ENCODE peak calls at places on chromosomes 7 and 10, in four cellular contexts. One of them, this sample, is unnamed. For H3K36me3, the result is how much of the 10 kb centered on the place peaks cover.

GRCh38 chr10:128304271-128304670 is 178.0 kb upstream of the MKI67 start:
- DNase-seq in left ventricle myocardium inferior: no peak
- DNase-seq in cardiac muscle cell: no peak
- DNase-seq in heart right ventricle: no peak
- DNase-seq in this sample: no peak

GRCh38 chr7:20064181-20064970 is 152.8 kb downstream of the MACC1 start:
- DNase-seq in left ventricle myocardium inferior: no peak
- DNase-seq in cardiac muscle cell: no peak
- DNase-seq in heart right ventricle: no peak
- DNase-seq in this sample: no peak

GRCh38 chr7:27961255-27961654 is 219.3 kb downstream of the JAZF1 start:
- DNase-seq in left ventricle myocardium inferior: no peak
- DNase-seq in cardiac muscle cell: no peak
- DNase-seq in heart right ventricle: no peak
- DNase-seq in this sample: no peak

GRCh38 chr10:20627918-20628499 is 269.1 kb downstream of the NEBL start:
- DNase-seq in left ventricle myocardium inferior: no peak
- DNase-seq in cardiac muscle cell: no peak
- DNase-seq in heart right ventricle: no peak
- DNase-seq in this sample: no peak

GRCh38 chr7:38411404-38411803 is 138.0 kb upstream of the TARP start:
- DNase-seq in left ventricle myocardium inferior: no peak
- DNase-seq in cardiac muscle cell: peak
- DNase-seq in heart right ventricle: no peak
- DNase-seq in this sample: no peak

GRCh38 chr10:6721480-6721879 is 141.4 kb upstream of the PRKCQ start:
- DNase-seq in left ventricle myocardium inferior: peak
- DNase-seq in cardiac muscle cell: no peak
- DNase-seq in heart right ventricle: no peak
- DNase-seq in this sample: no peak

GRCh38 chr10:97319671-97320479 is 804 bp downstream of the FRAT1 start:
- DNase-seq in left ventricle myocardium inferior: peak
- DNase-seq in cardiac muscle cell: peak
- DNase-seq in heart right ventricle: peak
- DNase-seq in this sample: no peak

GRCh38 chr7:71465741-71466189 is 333.8 kb downstream of the GALNT17 start:
- DNase-seq in left ventricle myocardium inferior: no peak
- DNase-seq in cardiac muscle cell: no peak
- DNase-seq in heart right ventricle: no peak
- DNase-seq in this sample: no peak

GRCh38 chr10:84811078-84811477 is 482.7 kb downstream of the CCSER2 start:
- DNase-seq in left ventricle myocardium inferior: no peak
- DNase-seq in cardiac muscle cell: no peak
- DNase-seq in heart right ventricle: no peak
- DNase-seq in this sample: no peak

GRCh38 chr10:89217057-89217990 is 10.2 kb upstream of the CH25H start:
- DNase-seq in left ventricle myocardium inferior: peak
- DNase-seq in cardiac muscle cell: peak
- DNase-seq in heart right ventricle: no peak
- DNase-seq in this sample: no peak

GRCh38 chr10:10831085-10831484 is 186.6 kb upstream of the CELF2 start:
- DNase-seq in left ventricle myocardium inferior: no peak
- DNase-seq in cardiac muscle cell: no peak
- DNase-seq in heart right ventricle: no peak
- DNase-seq in this sample: peak

GRCh38 chr10:26157734-26158133 is 58.8 kb upstream of the GAD2 start:
- DNase-seq in left ventricle myocardium inferior: no peak
- DNase-seq in cardiac muscle cell: no peak
- DNase-seq in heart right ventricle: no peak
- DNase-seq in this sample: no peak

GRCh38 chr7:140539466-140539865 is 60.2 kb upstream of the MKRN1 start:
- DNase-seq in left ventricle myocardium inferior: no peak
- DNase-seq in cardiac muscle cell: no peak
- DNase-seq in heart right ventricle: no peak
- DNase-seq in this sample: no peak

GRCh38 chr7:100049441-100050291 is at the start of gene ZSCAN21:
- DNase-seq in left ventricle myocardium inferior: peak
- DNase-seq in cardiac muscle cell: peak
- DNase-seq in heart right ventricle: peak
- DNase-seq in this sample: peak
- TF ChIP-seq CTCF in left ventricle myocardium inferior: peak
- TF ChIP-seq CTCF in cardiac muscle cell: peak
- TF ChIP-seq CTCF in heart right ventricle: peak
- TF ChIP-seq CTCF in this sample: peak

DNA sequence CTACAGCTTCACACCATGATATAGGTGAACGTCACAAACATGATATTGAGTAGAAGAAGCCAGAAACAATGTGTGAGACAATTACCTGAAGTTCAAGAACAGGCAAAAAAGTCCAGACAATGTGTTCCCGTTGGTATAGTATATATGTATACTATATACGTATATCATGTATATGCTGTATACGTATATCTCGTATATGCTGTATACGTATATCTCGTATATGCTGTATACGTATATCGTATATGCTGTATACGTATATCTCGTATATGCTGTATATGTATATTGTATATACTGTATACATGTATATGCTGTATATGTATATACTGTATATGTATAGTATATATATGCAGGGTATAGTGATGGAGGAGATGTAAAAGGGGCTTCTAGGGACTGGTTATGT is 10.8 kb downstream of the ZSCAN25 start:
- DNase-seq in left ventricle myocardium inferior: no peak
- DNase-seq in cardiac muscle cell: no peak
- DNase-seq in heart right ventricle: no peak
- DNase-seq in this sample: no peak
- H3K36me3 ChIP-seq in left ventricle myocardium inferior: half or more
- H3K36me3 ChIP-seq in cardiac muscle cell: half or more
- H3K36me3 ChIP-seq in heart right ventricle: half or more
- H3K36me3 ChIP-seq in this sample: half or more

GRCh38 chr7:157826566-157826965 is 489.8 kb downstream of the DNAJB6 start:
- DNase-seq in left ventricle myocardium inferior: no peak
- DNase-seq in cardiac muscle cell: no peak
- DNase-seq in heart right ventricle: no peak
- DNase-seq in this sample: no peak
- H3K4me3 ChIP-seq in left ventricle myocardium inferior: no peak
- H3K4me3 ChIP-seq in cardiac muscle cell: no peak
- H3K4me3 ChIP-seq in heart right ventricle: no peak
- H3K4me3 ChIP-seq in this sample: no peak

DNA sequence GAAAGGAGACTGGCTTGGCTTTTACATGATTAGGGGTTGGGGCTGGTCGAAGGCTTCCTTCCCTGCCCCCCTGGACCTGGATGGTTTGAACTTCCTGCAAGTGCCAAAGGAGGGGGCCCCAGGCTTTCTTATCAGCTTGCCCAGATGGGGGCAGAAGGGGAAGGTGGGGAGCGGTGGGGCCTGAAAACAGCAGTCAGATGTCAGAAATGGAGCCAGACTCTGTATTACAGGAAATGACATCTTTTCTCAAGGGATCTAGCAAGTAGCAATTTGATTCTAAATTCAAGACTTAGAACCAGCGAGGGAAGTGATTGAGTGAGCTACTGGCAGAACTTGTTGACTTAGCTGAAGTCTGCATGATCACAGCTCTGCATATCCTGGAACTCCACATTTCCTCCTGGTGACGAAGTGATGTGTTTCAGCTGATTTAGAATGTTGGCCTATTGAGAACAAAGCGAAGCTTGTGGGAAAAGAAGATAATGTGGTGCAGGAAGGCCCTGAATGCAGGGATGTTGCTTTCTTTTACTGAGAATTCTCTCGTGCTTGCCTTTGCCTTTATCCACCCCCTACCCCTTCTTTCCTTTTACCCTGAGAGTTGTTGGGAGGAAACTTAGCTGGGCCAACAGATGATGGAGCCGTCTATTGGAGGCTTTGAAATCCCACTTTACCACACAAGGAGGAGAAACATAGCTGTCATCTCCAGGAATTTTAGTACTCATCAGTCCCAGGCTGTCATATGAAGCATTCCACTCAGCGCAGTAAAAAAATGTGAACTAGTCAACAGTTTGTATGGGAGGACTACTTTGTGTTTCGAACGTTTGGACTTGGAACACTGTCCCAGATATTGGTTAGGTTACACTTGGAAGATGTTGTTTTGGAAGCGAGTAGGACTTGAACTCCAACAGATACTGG is 43.2 kb downstream of the CCNY start:
- DNase-seq in left ventricle myocardium inferior: peak
- DNase-seq in cardiac muscle cell: no peak
- DNase-seq in heart right ventricle: peak
- DNase-seq in this sample: peak
- TF ChIP-seq CTCF in left ventricle myocardium inferior: peak
- TF ChIP-seq CTCF in cardiac muscle cell: no peak
- TF ChIP-seq CTCF in heart right ventricle: peak
- TF ChIP-seq CTCF in this sample: no peak

GRCh38 chr10:3780766-3781457 is 4.1 kb downstream of the KLF6 start:
- DNase-seq in left ventricle myocardium inferior: no peak
- DNase-seq in cardiac muscle cell: no peak
- DNase-seq in heart right ventricle: no peak
- DNase-seq in this sample: no peak
- H3K36me3 ChIP-seq in left ventricle myocardium inferior: half or more
- H3K36me3 ChIP-seq in cardiac muscle cell: under half
- H3K36me3 ChIP-seq in heart right ventricle: half or more
- H3K36me3 ChIP-seq in this sample: half or more

DNA sequence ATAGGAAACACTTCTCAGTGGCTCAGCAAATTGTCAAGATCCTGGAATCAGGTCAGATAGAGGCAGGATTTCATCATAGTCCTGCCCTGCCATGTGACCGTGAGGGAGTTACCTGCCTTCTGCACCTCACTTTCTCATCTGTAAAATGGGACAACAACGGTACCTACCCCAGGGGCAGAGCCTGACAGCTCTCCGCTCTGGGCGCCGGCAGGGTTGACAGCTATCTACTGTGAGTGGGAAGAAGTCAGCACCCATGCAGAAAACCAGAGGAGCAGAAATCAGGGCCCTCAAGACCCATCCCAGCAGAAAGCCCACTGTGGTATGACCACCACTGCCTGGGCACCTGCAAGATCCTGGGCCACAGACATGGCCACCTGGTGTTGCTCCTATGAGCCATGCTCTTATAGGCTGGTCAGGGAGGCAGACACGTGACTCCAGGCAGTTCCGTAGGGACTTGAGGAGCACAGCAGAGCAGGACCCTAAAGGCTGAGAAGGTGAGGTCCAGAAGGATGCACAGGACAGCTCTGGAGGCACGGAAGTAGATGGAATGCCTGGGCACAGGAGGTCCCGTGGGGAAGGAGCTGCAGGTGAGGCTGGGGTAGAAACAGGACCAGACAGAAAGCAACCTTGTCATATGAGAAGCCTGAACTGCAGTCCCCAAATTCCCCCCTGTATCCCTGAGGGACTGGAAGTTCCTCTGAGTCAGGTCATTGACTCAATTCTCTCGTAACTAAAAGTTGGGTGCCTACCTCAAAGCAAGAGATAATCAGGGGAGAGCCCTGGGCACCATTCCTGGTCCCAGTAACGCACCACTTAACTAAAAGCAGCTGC is 79.8 kb downstream of the GRID1 start:
- DNase-seq in left ventricle myocardium inferior: no peak
- DNase-seq in cardiac muscle cell: no peak
- DNase-seq in heart right ventricle: no peak
- DNase-seq in this sample: no peak
- H3K4me3 ChIP-seq in left ventricle myocardium inferior: no peak
- H3K4me3 ChIP-seq in cardiac muscle cell: no peak
- H3K4me3 ChIP-seq in heart right ventricle: no peak
- H3K4me3 ChIP-seq in this sample: no peak

DNA sequence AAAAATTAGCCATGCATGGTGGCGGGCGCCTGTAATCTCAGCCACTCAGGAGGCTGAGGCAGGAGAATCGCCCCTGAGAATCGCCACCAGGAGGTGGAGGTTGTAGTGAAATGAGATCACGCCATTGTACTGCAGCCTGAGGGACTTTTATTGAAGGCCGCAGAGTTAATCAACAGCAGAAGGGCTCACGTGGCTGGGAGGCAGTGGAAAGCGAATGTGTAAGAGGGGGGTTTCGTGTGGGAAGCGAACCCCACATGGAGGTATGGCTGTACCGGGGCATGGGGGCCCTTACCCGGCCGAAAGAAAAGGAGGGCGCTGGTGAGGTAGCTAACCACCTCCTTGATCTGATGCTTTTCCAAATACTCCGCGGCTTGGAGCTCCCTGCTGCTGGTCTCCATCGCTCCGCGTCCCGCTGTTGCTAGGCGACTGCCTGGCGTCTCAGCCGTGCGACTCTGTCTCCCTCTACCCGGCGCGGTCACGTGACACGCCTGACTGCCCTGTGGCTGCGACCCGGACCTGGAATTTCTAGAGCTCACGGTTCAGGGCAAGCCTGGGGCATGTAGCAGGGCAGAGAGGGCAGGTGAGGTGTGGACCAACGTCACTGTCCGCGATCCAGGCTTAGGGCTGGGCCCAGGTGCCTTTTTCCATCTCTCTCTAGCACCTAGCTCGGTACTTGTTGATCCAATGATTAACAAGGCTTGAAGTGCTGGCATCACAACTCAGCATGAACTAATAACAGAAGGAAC is at the start of gene EFCAB10:
- DNase-seq in left ventricle myocardium inferior: peak
- DNase-seq in cardiac muscle cell: peak
- DNase-seq in heart right ventricle: peak
- DNase-seq in this sample: no peak
- TF ChIP-seq CTCF in left ventricle myocardium inferior: no peak
- TF ChIP-seq CTCF in cardiac muscle cell: peak
- TF ChIP-seq CTCF in heart right ventricle: no peak
- TF ChIP-seq CTCF in this sample: no peak

GRCh38 chr10:127033569-127034175 is 128.4 kb downstream of the DOCK1 start:
- DNase-seq in left ventricle myocardium inferior: no peak
- DNase-seq in cardiac muscle cell: no peak
- DNase-seq in heart right ventricle: no peak
- DNase-seq in this sample: no peak
- H3K36me3 ChIP-seq in left ventricle myocardium inferior: half or more
- H3K36me3 ChIP-seq in cardiac muscle cell: under half
- H3K36me3 ChIP-seq in heart right ventricle: half or more
- H3K36me3 ChIP-seq in this sample: under half

GRCh38 chr7:99694201-99694911 is 14.6 kb upstream of the CYP3A5 start:
- DNase-seq in left ventricle myocardium inferior: no peak
- DNase-seq in cardiac muscle cell: peak
- DNase-seq in heart right ventricle: no peak
- DNase-seq in this sample: no peak
- H3K4me3 ChIP-seq in left ventricle myocardium inferior: no peak
- H3K4me3 ChIP-seq in cardiac muscle cell: no peak
- H3K4me3 ChIP-seq in heart right ventricle: no peak
- H3K4me3 ChIP-seq in this sample: no peak

GRCh38 chr7:147805996-147806576 is 784.5 kb upstream of the C7orf33 start:
- DNase-seq in left ventricle myocardium inferior: no peak
- DNase-seq in cardiac muscle cell: no peak
- DNase-seq in heart right ventricle: no peak
- DNase-seq in this sample: no peak

GRCh38 chr7:147804032-147804431 is 786.5 kb upstream of the C7orf33 start:
- DNase-seq in left ventricle myocardium inferior: no peak
- DNase-seq in cardiac muscle cell: no peak
- DNase-seq in heart right ventricle: no peak
- DNase-seq in this sample: no peak

GRCh38 chr7:147803625-147804024 is 786.9 kb upstream of the C7orf33 start:
- DNase-seq in left ventricle myocardium inferior: no peak
- DNase-seq in cardiac muscle cell: no peak
- DNase-seq in heart right ventricle: no peak
- DNase-seq in this sample: no peak

GRCh38 chr7:147803151-147803550 is 787.4 kb upstream of the C7orf33 start:
- DNase-seq in left ventricle myocardium inferior: no peak
- DNase-seq in cardiac muscle cell: no peak
- DNase-seq in heart right ventricle: no peak
- DNase-seq in this sample: no peak
- TF ChIP-seq CTCF in left ventricle myocardium inferior: no peak
- TF ChIP-seq CTCF in cardiac muscle cell: no peak
- TF ChIP-seq CTCF in heart right ventricle: no peak
- TF ChIP-seq CTCF in this sample: no peak

This sample was measured in tibial artery.